ENCODE peak calls at places on chromosomes 13 and 19, in five cellular contexts. A is psoas muscle, W is IMR-90, F is lower lobe of right lung, V is body of pancreas. J is an unnamed sample.
A peak's percentile ranks its signal among the peaks of the same experiment; 100 is the strongest.

GRCh38 chr19:38251564-38252051 is 4.6 kb downstream of the PPP1R14A start:
- DNase-seq in W (no peak), F (no peak), V (no peak), A (no peak), J (no peak)

GRCh38 chr13:92602560-92602959 is 624.0 kb upstream of the GPC6 start:
- DNase-seq in W (peak; percentile 9), A (no peak), F (no peak), V (no peak), J (no peak)

GRCh38 chr19:48561412-48561811 is 9.4 kb downstream of the SULT2B1 start:
- DNase-seq in W (no peak), A (no peak), F (no peak), V (no peak), J (no peak)

GRCh38 chr19:47315125-47315821 is 5.6 kb downstream of the C5AR1 start:
- DNase-seq in V (peak; percentile 14), W (peak; percentile 97), F (peak; percentile 81), A (peak; percentile 62), J (no peak)

GRCh38 chr13:98787986-98788385 is 35.5 kb upstream of the SLC15A1 start:
- DNase-seq in F (no peak), W (no peak), A (no peak), V (no peak), J (no peak)

GRCh38 chr19:19547674-19548345 is 9.7 kb downstream of the CILP2 start:
- DNase-seq in A (no peak), V (no peak), W (no peak), F (no peak), J (no peak)

GRCh38 chr13:90696656-90697055 is 650.8 kb upstream of the MIR17HG start:
- DNase-seq in F (no peak), V (no peak), W (peak; percentile 0), A (no peak), J (no peak)

GRCh38 chr19:12833747-12834417 is 497 bp downstream of the RTBDN start:
- DNase-seq in A (no peak), F (no peak), W (no peak), V (peak; percentile 45), J (peak; percentile 58)

GRCh38 chr19:34979819-34980640 is 16.0 kb upstream of the ZNF792 start:
- DNase-seq in A (no peak), V (no peak), F (peak; percentile 5), W (no peak), J (no peak)

GRCh38 chr19:55095260-55096060 is 19.8 kb downstream of the EPS8L1 start:
- DNase-seq in F (no peak), A (no peak), V (no peak), W (no peak), J (no peak)

GRCh38 chr13:44448373-44448772 is 74.7 kb downstream of the SERP2 start:
- DNase-seq in F (no peak), V (no peak), W (no peak), A (no peak), J (no peak)

GRCh38 chr13:108214511-108215383 is 589 bp downstream of the LIG4 start:
- DNase-seq in A (peak; percentile 19), W (no peak), F (peak; percentile 46), V (peak; percentile 25), J (peak; percentile 44)

GRCh38 chr13:112850273-112850672 is 118.7 kb upstream of the MCF2L start:
- DNase-seq in W (no peak), F (no peak), V (no peak), A (no peak), J (no peak)

GRCh38 chr19:53873451-53874383 is 6.0 kb downstream of the MYADM start:
- DNase-seq in A (no peak), F (no peak), V (no peak), W (no peak), J (no peak)

GRCh38 chr19:15640294-15640903 is at the start of gene CYP4F3:
- DNase-seq in V (peak; percentile 61), W (no peak), A (peak; percentile 51), F (peak; percentile 80), J (no peak)

GRCh38 chr13:110124201-110124600 is 182.8 kb downstream of the COL4A1 start:
- DNase-seq in V (no peak), F (no peak), A (no peak), W (no peak), J (no peak)
- H3K4me1 ChIP-seq in V (no peaks in the 10 kb centered on the region), F (peaks cover 31% of the 10 kb centered on the region), A (peaks cover 18% of the 10 kb centered on the region), W (peaks cover 19% of the 10 kb centered on the region), J (no peaks in the 10 kb centered on the region)

DNA sequence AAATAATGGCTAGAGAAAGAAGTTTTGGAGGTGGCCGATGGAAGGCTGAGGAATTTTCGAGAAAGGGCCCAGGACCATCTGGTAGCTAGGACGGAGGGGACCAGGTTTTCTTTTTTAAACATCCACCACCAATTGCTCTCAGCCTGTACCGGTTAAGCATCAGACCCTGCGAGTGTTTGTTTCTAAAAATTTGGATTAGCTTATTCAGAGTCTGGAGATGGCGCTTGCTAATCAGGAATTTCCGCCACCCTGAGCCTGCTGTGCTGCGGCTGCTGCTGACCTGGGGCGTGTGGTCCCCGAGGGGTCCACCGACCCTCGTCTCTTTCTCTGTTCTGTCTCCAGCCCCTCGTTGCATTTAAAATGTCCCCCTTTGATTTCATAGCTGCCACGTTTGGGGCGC is 2.0 kb downstream of the UHRF1 start:
- DNase-seq in W (peak; percentile 25), A (no peak), V (no peak), F (no peak), J (peak; percentile 23)
- H3K4me1 ChIP-seq in W (peaks cover 38% of the 10 kb centered on the region), A (peaks cover 19% of the 10 kb centered on the region), V (peaks cover 28% of the 10 kb centered on the region), F (peaks cover 31% of the 10 kb centered on the region), J (peaks cover 29% of the 10 kb centered on the region)

GRCh38 chr13:97072297-97072696 is 78.0 kb upstream of the OXGR1 start:
- DNase-seq in V (no peak), W (no peak), A (no peak), F (no peak), J (no peak)

GRCh38 chr13:97079726-97080125 is 85.5 kb upstream of the OXGR1 start:
- DNase-seq in A (no peak), V (no peak), F (no peak), W (no peak), J (no peak)

GRCh38 chr13:97074618-97075017 is 80.3 kb upstream of the OXGR1 start:
- DNase-seq in F (no peak), V (no peak), W (no peak), A (no peak), J (no peak)

GRCh38 chr13:97076898-97077297 is 82.6 kb upstream of the OXGR1 start:
- DNase-seq in F (no peak), W (no peak), A (no peak), V (no peak), J (no peak)
- H3K4me1 ChIP-seq in F (no peaks in the 10 kb centered on the region), W (no peaks in the 10 kb centered on the region), A (no peaks in the 10 kb centered on the region), V (no peaks in the 10 kb centered on the region), J (no peaks in the 10 kb centered on the region)

DNA sequence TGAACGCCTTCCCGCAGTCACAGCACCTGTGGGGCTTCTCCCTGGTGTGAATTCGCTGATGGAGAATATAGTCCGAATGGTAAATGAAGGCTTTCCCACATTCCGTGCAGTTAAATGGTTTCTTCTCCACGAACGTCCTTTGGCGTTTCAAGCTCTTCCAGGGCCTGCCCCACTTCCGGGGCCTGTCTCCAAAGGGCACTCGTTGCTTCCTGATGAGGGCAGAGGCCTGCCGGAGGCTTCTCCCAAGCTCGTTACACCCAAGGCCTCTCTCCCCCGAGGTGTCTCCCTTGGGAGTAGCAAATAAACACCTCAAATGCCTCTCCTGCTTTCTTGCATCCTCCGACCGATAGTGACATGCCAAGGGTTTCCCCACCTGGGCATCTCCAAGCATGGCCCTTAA is 34.3 kb downstream of the ZNF473 start:
- DNase-seq in W (no peak), V (no peak), A (no peak), F (no peak), J (no peak)
- H3K4me1 ChIP-seq in W (no peaks in the 10 kb centered on the region), V (no peaks in the 10 kb centered on the region), A (no peaks in the 10 kb centered on the region), F (no peaks in the 10 kb centered on the region), J (no peaks in the 10 kb centered on the region)

GRCh38 chr19:10763828-10764339 is 46.0 kb downstream of the DNM2 start:
- DNase-seq in V (no peak), W (no peak), F (no peak), A (no peak), J (no peak)

GRCh38 chr19:10763399-10763798 is 45.5 kb downstream of the DNM2 start:
- DNase-seq in F (no peak), V (no peak), A (no peak), W (no peak), J (no peak)

GRCh38 chr19:10762656-10763055 is 44.8 kb downstream of the DNM2 start:
- DNase-seq in W (no peak), A (no peak), V (no peak), F (no peak), J (no peak)

GRCh38 chr19:10760268-10760944 is 42.5 kb downstream of the DNM2 start:
- DNase-seq in W (no peak), F (no peak), A (no peak), V (no peak), J (peak; percentile 66)

GRCh38 chr19:10761443-10762242 is 43.8 kb downstream of the DNM2 start:
- DNase-seq in V (peak; percentile 49), F (no peak), A (no peak), W (no peak), J (no peak)
- H3K4me1 ChIP-seq in V (peaks cover 43% of the 10 kb centered on the region), F (peaks cover 90% of the 10 kb centered on the region), A (peaks cover 22% of the 10 kb centered on the region), W (peaks cover 5% of the 10 kb centered on the region), J (peaks cover 42% of the 10 kb centered on the region)

GRCh38 chr19:802497-802887 is 5.2 kb downstream of the PTBP1 start:
- DNase-seq in W (no peak), A (no peak), F (no peak), V (no peak), J (no peak)
- H3K4me1 ChIP-seq in W (peaks cover 30% of the 10 kb centered on the region), A (peaks cover 51% of the 10 kb centered on the region), F (peaks cover 58% of the 10 kb centered on the region), V (peaks cover 44% of the 10 kb centered on the region), J (peaks cover 19% of the 10 kb centered on the region)

GRCh38 chr13:23626730-23627129 is 56.5 kb downstream of the TNFRSF19 start:
- DNase-seq in W (no peak), V (no peak), A (no peak), F (no peak), J (no peak)
- H3K4me1 ChIP-seq in W (peaks cover 10% of the 10 kb centered on the region), V (peaks cover 26% of the 10 kb centered on the region), A (no peaks in the 10 kb centered on the region), F (peaks cover 30% of the 10 kb centered on the region), J (no peaks in the 10 kb centered on the region)

DNA sequence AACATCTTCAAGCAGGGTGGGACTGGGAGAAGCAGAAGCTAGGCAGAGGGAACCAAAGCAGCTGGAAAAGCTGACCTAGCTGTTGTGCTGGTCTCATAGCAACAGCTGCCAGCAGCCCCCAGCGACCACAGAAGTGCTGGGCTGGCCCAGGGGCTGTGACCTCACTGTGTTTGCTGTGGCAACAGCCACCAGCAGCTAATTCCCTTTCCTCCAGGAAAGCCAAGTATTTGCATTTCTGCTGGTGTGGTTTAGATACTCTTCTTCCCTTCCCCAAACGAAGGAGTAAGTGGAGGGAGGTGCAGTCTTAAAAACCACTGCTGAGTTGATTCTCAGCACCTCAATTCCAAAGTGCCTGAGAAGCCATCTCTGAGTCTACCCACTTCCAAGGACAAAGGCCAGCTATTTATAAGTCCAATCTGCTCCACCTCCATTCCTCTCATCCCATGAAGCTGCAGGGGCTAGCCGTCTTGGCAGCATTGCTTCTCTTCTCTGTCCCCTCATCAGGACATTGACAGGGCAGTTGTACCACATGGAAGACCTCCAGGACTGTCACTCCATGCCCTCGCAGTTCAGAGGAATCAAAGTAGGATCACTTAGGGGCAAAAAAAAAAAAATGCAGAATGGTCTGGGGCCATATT is 11.5 kb upstream of the CCDC97 start:
- DNase-seq in W (peak; percentile 82), V (peak; percentile 67), F (peak; percentile 91), A (peak; percentile 75), J (no peak)
- H3K4me1 ChIP-seq in W (peaks cover 24% of the 10 kb centered on the region), V (peaks cover 20% of the 10 kb centered on the region), F (peaks cover 60% of the 10 kb centered on the region), A (peaks cover 32% of the 10 kb centered on the region), J (peaks cover 16% of the 10 kb centered on the region)

GRCh38 chr19:51131780-51132680 is 7.3 kb downstream of the SIGLEC9 start:
- DNase-seq in W (peak; percentile 38), A (no peak), V (peak; percentile 43), F (peak; percentile 77), J (no peak)
- H3K4me1 ChIP-seq in W (peaks cover 2% of the 10 kb centered on the region), A (no peaks in the 10 kb centered on the region), V (peaks cover 8% of the 10 kb centered on the region), F (peaks cover 42% of the 10 kb centered on the region), J (peaks cover 11% of the 10 kb centered on the region)

J was measured in OCI-LY7.